ENCODE peak calls at places on chromosomes 6 and 20, in nine cellular contexts. O is Panc1, Z is breast epithelium, C is GM23338, A is spleen, J is GM12878, W is stomach, Y is HCT116, N is upper lobe of left lung. D is an unnamed sample. For H3K4me1, the result is how much of the 10 kb centered on the place peaks cover.

GRCh38 chr6:127902933-127903332 is 2.1 kb upstream of the THEMIS start:
- DNase-seq in A (no peak), Y (no peak), J (no peak), N (no peak), Z (no peak), W (no peak), O (no peak), C (no peak), D (no peak)

GRCh38 chr6:31558631-31559500 is 11.5 kb downstream of the NFKBIL1 start:
- DNase-seq in Y (no peak), Z (no peak), W (no peak), J (peak), O (no peak), C (no peak), A (peak), N (no peak), D (peak)

GRCh38 chr6:39143238-39143930 is 28.4 kb upstream of the SAYSD1 start:
- DNase-seq in J (no peak), N (peak), Y (no peak), C (no peak), A (no peak), O (no peak), Z (no peak), W (peak), D (no peak)

GRCh38 chr6:26003102-26003694 is 40.6 kb downstream of the TRIM38 start:
- DNase-seq in C (peak), W (peak), N (no peak), O (peak), J (no peak), Y (no peak), A (no peak), Z (no peak), D (peak)

GRCh38 chr6:11206576-11206975 is 25.9 kb downstream of the NEDD9 start:
- DNase-seq in O (no peak), C (no peak), W (no peak), J (no peak), N (no peak), Y (no peak), Z (no peak), A (no peak), D (no peak)

GRCh38 chr6:145705561-145705960 is 29.8 kb downstream of the EPM2A start:
- DNase-seq in Z (no peak), W (no peak), A (no peak), Y (no peak), C (no peak), J (no peak), O (no peak), N (no peak), D (no peak)

GRCh38 chr6:29557320-29557719 is 2.2 kb downstream of the UBD start:
- DNase-seq in J (no peak), Z (no peak), W (no peak), C (peak), A (no peak), Y (no peak), O (no peak), N (no peak), D (no peak)

GRCh38 chr20:16806886-16807285 is 58.7 kb downstream of the OTOR start:
- DNase-seq in W (no peak), A (no peak), Y (no peak), J (no peak), Z (no peak), C (no peak), O (no peak), N (no peak), D (no peak)

GRCh38 chr6:39102024-39102820 is 12.8 kb downstream of the SAYSD1 start:
- DNase-seq in A (no peak), N (peak), Y (no peak), C (peak), O (no peak), J (no peak), W (peak), Z (no peak), D (no peak)

GRCh38 chr6:2863901-2864300 is 22.2 kb upstream of the SERPINB1 start:
- DNase-seq in J (no peak), A (no peak), Z (no peak), Y (no peak), O (no peak), W (no peak), C (no peak), N (no peak), D (no peak)

GRCh38 chr20:40958598-40958997 is 70.0 kb upstream of the TOP1 start:
- DNase-seq in A (no peak), C (no peak), O (no peak), Y (no peak), N (no peak), Z (peak), W (peak), J (no peak), D (no peak)

GRCh38 chr6:57226221-57226620 is 4.1 kb upstream of the RAB23 start:
- DNase-seq in A (no peak), Y (no peak), C (no peak), N (no peak), W (no peak), J (no peak), Z (no peak), O (no peak), D (no peak)

GRCh38 chr6:16731503-16732018 is 29.7 kb downstream of the ATXN1 start:
- DNase-seq in O (no peak), W (no peak), C (no peak), Y (no peak), N (no peak), J (peak), Z (no peak), A (no peak), D (no peak)

GRCh38 chr20:61942526-61942925 is 123.2 kb downstream of the TAF4 start:
- DNase-seq in A (peak), O (no peak), N (peak), W (no peak), C (no peak), J (no peak), Y (no peak), Z (no peak), D (no peak)

GRCh38 chr6:157459327-157459726 is 78.3 kb downstream of the ZDHHC14 start:
- DNase-seq in A (no peak), N (no peak), O (no peak), J (no peak), Z (no peak), Y (no peak), C (no peak), W (no peak), D (no peak)

GRCh38 chr6:159169193-159169555 is at the start of gene FNDC1:
- DNase-seq in A (no peak), O (no peak), Y (no peak), J (no peak), N (peak), W (no peak), C (peak), Z (no peak), D (peak)

GRCh38 chr20:32356935-32357868 is 929 bp upstream of the ASXL1 start:
- DNase-seq in A (no peak), Y (peak), Z (no peak), W (no peak), O (peak), C (peak), N (no peak), J (peak), D (peak)

GRCh38 chr6:25166955-25167753 is 112.0 kb upstream of the CARMIL1 start:
- DNase-seq in Y (no peak), N (no peak), C (no peak), W (no peak), A (no peak), Z (no peak), J (no peak), O (no peak), D (no peak)

GRCh38 chr6:121838842-121839241 is 403.4 kb downstream of the GJA1 start:
- DNase-seq in Y (no peak), O (no peak), N (no peak), W (no peak), C (no peak), A (no peak), Z (peak), J (no peak), D (no peak)

GRCh38 chr6:6058054-6058444 is 51.3 kb upstream of the NRN1 start:
- DNase-seq in Y (no peak), J (no peak), A (no peak), C (peak), N (peak), W (no peak), O (no peak), Z (no peak), D (no peak)

GRCh38 chr20:40313730-40314129 is 375.3 kb downstream of the MAFB start:
- DNase-seq in C (no peak), A (no peak), N (no peak), O (no peak), J (no peak), Y (no peak), Z (no peak), W (no peak), D (no peak)

GRCh38 chr20:1336699-1337387 is 7.9 kb upstream of the SDCBP2 start:
- DNase-seq in O (no peak), C (peak), A (peak), W (peak), Y (no peak), Z (peak), N (peak), J (no peak), D (peak)
- TF ChIP-seq POLR2AphosphoS5 in O (peak), C (no peak), A (peak), W (peak), Y (no peak), Z (peak), N (peak), J (no peak), D (peak)

DNA sequence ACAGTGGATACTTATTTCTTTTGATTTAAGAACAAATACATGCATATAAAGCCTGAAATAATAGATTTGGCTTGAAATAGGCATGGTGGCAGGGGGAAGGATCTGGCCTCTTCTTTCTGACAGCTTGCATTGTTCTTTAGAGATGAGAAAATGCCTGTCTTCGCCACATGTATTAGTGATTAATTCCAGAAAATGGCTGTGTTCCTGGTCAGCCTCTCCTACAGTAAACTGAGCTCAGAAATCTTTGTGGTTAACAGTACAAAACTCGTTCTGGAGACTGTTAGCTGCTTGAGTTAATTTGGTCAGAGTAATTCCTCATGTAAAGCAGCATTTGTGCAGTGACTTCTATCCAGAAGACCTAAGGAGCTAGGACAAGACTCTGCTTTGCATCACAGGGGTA is 151.5 kb downstream of the EYA4 start:
- DNase-seq in Z (no peak), C (no peak), O (no peak), W (no peak), Y (no peak), A (no peak), N (no peak), J (no peak), D (no peak)
- H3K4me1 ChIP-seq in Z (under half), C (under half), O (under half), W (under half), Y (under half), A (under half), N (under half), J (under half), D (under half)

GRCh38 chr6:108116781-108117426 is 42.4 kb upstream of the OSTM1 start:
- DNase-seq in J (no peak), Y (no peak), Z (no peak), O (no peak), W (no peak), A (no peak), C (peak), N (peak), D (no peak)
- H3K4me3 ChIP-seq in J (no peak), Y (no peak), Z (peak), O (no peak), W (peak), A (peak), C (peak), N (peak), D (no peak)

GRCh38 chr20:64254156-64254555 is 1.4 kb upstream of the PCMTD2 start:
- DNase-seq in A (no peak), O (no peak), J (no peak), N (no peak), C (no peak), W (no peak), Y (no peak), Z (peak), D (no peak)

GRCh38 chr20:64256282-64256947 is 867 bp downstream of the PCMTD2 start:
- DNase-seq in N (no peak), A (peak), O (no peak), W (no peak), J (no peak), Y (no peak), Z (no peak), C (no peak), D (no peak)

GRCh38 chr20:64257107-64257757 is 1.7 kb downstream of the PCMTD2 start:
- DNase-seq in O (no peak), Z (no peak), A (peak), J (no peak), N (no peak), C (no peak), Y (no peak), W (no peak), D (no peak)

GRCh38 chr20:64254571-64255360 is 782 bp upstream of the PCMTD2 start:
- DNase-seq in N (peak), A (peak), J (no peak), C (no peak), W (no peak), Y (no peak), Z (peak), O (no peak), D (no peak)

GRCh38 chr20:64255361-64256281 is at the start of gene PCMTD2:
- DNase-seq in N (peak), W (peak), J (peak), O (no peak), A (peak), C (peak), Z (peak), Y (peak), D (peak)
- TF ChIP-seq POLR2AphosphoS5 in N (peak), W (peak), J (peak), O (peak), A (peak), C (peak), Z (peak), Y (peak), D (no peak)

GRCh38 chr6:150269130-150269856 is 99.5 kb upstream of the IYD start:
- DNase-seq in C (no peak), W (no peak), A (no peak), O (no peak), J (no peak), Z (no peak), N (no peak), Y (no peak), D (no peak)

GRCh38 chr6:150271501-150272263 is 97.1 kb upstream of the IYD start:
- DNase-seq in C (no peak), A (no peak), N (no peak), Y (no peak), W (no peak), Z (no peak), J (no peak), O (no peak), D (no peak)

GRCh38 chr6:150270330-150271052 is 98.3 kb upstream of the IYD start:
- DNase-seq in W (no peak), N (no peak), J (no peak), C (no peak), A (no peak), Y (no peak), O (no peak), Z (no peak), D (no peak)

GRCh38 chr6:150271172-150271500 is 97.7 kb upstream of the IYD start:
- DNase-seq in O (no peak), W (no peak), N (no peak), Y (no peak), Z (no peak), C (no peak), J (no peak), A (no peak), D (no peak)

GRCh38 chr6:150269857-150270223 is 99.0 kb upstream of the IYD start:
- DNase-seq in A (no peak), Y (peak), C (no peak), J (no peak), N (no peak), Z (no peak), O (no peak), W (no peak), D (no peak)
- H3K4me1 ChIP-seq in A (under half), Y (under half), C (under half), J (under half), N (under half), Z (under half), O (under half), W (under half), D (under half)

GRCh38 chr20:38343798-38344701 is 2.2 kb upstream of the LBP start:
- DNase-seq in C (no peak), O (no peak), Z (no peak), W (no peak), A (no peak), J (no peak), N (no peak), Y (no peak), D (no peak)

GRCh38 chr20:38340693-38341092 is 5.6 kb upstream of the LBP start:
- DNase-seq in N (no peak), Y (no peak), J (no peak), W (no peak), O (no peak), C (no peak), A (no peak), Z (no peak), D (no peak)

GRCh38 chr20:38343107-38343797 is 3.0 kb upstream of the LBP start:
- DNase-seq in J (no peak), W (peak), Y (no peak), O (no peak), Z (no peak), C (no peak), N (peak), A (no peak), D (peak)

GRCh38 chr20:38342196-38342595 is 4.1 kb upstream of the LBP start:
- DNase-seq in J (no peak), Y (no peak), O (no peak), C (peak), W (no peak), Z (no peak), N (no peak), A (no peak), D (no peak)

DNA sequence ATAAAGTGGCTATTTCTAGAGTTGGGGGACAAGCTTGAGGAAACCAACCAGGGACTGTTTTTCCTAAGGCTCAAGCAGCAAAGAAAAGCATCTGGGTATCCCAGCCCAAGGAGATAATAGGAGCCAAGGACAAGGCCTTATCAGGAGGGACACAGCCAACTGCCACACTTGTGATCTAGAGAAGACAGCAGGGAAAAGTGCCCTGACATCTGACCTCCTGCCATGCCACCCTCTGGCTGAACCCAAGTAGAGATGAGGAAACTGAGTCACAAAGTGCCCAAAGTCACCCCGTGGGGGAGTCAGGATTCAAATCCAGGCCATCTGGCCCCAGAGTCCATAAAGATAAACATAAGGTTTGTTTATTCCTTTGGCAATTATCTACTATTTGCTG is 3.6 kb upstream of the LBP start:
- DNase-seq in C (no peak), J (no peak), W (no peak), Z (no peak), Y (no peak), A (no peak), N (no peak), O (no peak), D (no peak)
- H3K4me3 ChIP-seq in C (no peak), J (no peak), W (no peak), Z (no peak), Y (no peak), A (no peak), N (no peak), O (no peak), D (no peak)

GRCh38 chr20:47275548-47275947 is 81.0 kb downstream of the ZMYND8 start:
- DNase-seq in A (no peak), O (no peak), J (no peak), Z (no peak), N (no peak), W (no peak), Y (no peak), C (no peak), D (no peak)

GRCh38 chr20:47272893-47273590 is 83.5 kb downstream of the ZMYND8 start:
- DNase-seq in N (no peak), O (peak), J (peak), Y (peak), A (no peak), W (peak), C (peak), Z (no peak), D (peak)

GRCh38 chr20:47276251-47276650 is 80.2 kb downstream of the ZMYND8 start:
- DNase-seq in Z (no peak), N (peak), W (no peak), C (no peak), Y (no peak), O (no peak), J (no peak), A (no peak), D (no peak)

GRCh38 chr20:47273591-47274235 is 82.8 kb downstream of the ZMYND8 start:
- DNase-seq in Y (no peak), C (no peak), A (no peak), Z (no peak), W (no peak), O (no peak), J (no peak), N (no peak), D (no peak)

DNA sequence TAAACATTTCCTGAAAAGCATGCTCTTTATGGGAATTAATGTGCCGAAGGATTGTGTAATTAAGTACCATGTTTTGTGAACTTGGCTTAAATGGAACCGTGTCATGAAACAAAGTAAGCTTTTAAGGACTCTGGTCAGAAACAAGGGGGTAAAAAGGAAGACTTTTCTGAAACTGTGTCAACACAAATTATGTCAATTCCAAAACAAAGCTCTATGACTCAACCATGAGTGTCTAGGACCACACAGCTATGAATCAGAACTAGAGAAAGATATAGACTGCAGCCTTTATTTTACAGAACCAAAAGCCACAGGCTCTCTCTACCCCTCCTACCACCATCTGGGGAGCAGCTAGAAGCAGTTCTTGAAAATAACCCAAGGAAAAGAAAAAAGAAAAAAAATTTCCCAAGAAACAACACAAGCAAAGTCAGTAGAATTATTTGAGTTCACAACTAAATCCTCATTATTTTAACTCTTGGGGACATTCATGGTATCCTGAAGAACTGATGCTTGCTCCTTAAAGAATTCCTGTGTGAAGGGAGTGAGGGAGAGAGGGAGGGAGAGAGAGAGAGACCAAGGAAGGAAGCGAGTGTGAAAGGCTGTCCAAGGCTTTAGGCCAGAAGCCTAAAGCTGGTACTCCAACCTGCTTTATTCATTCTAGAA is 81.9 kb downstream of the ZMYND8 start:
- DNase-seq in J (peak), Y (peak), W (no peak), Z (no peak), O (peak), C (no peak), N (no peak), A (no peak), D (no peak)
- TF ChIP-seq POLR2AphosphoS5 in J (peak), Y (peak), W (no peak), Z (no peak), O (no peak), C (no peak), N (no peak), A (no peak), D (peak)

GRCh38 chr20:53901064-53901463 is 169.3 kb downstream of the BCAS1 start:
- DNase-seq in N (no peak), A (no peak), W (no peak), Z (no peak), O (no peak), Y (no peak), J (no peak), C (no peak), D (peak)
- H3K4me1 ChIP-seq in N (under half), A (half or more), W (under half), Z (under half), O (half or more), Y (under half), J (under half), C (under half), D (under half)

GRCh38 chr6:133571681-133572080 is 317.2 kb upstream of the TCF21 start:
- DNase-seq in C (no peak), Z (no peak), J (no peak), A (no peak), Y (no peak), O (no peak), N (no peak), W (no peak), D (no peak)

GRCh38 chr6:133567656-133568055 is 321.3 kb upstream of the TCF21 start:
- DNase-seq in Z (no peak), O (no peak), C (no peak), Y (no peak), N (no peak), J (no peak), A (no peak), W (no peak), D (no peak)

GRCh38 chr6:133568970-133569889 is 319.7 kb upstream of the TCF21 start:
- DNase-seq in N (no peak), W (no peak), Y (peak), A (no peak), C (peak), O (peak), J (no peak), Z (no peak), D (peak)
- H3K4me3 ChIP-seq in N (peak), W (peak), Y (peak), A (peak), C (peak), O (peak), J (no peak), Z (peak), D (no peak)

GRCh38 chr6:37104935-37105781 is 64.8 kb upstream of the PIM1 start:
- DNase-seq in W (no peak), A (no peak), Y (no peak), N (no peak), Z (no peak), C (peak), J (no peak), O (no peak), D (no peak)
- TF ChIP-seq POLR2AphosphoS5 in W (no peak), A (no peak), Y (no peak), N (no peak), Z (no peak), C (peak), J (no peak), O (no peak), D (no peak)

D was measured in transverse colon.